ENCODE peak calls at places on chromosomes 1 and 21, in nine cellular contexts. D is ELF-1; O is hypothalamus; B is stimulated activated CD4-positive, alpha-beta T cell treated with anti-CD3 and anti-CD28 coated beads, Interleukin-12 subunit alpha, Interleukin-12 subunit beta, amount 100 ng/mL, for 48 hours; F is HuH-7.5; G is HS-27A; Z is fibroblast of the conjunctiva; Q is HT1080; E is left cardiac atrium. P is an unnamed sample.
A peak's percentile ranks its signal among the peaks of the same experiment; 100 is the strongest.

GRCh38 chr1:115112496-115113375 is 23.4 kb upstream of the TSPAN2 start:
- DNase-seq in B (peak; percentile 54), Z (no peak), O (no peak), Q (peak; percentile 37), F (no peak), D (peak; percentile 91), G (no peak), E (no peak), P (no peak)

GRCh38 chr1:235739124-235739523 is 89.5 kb upstream of the GNG4 start:
- DNase-seq in E (no peak), F (no peak), Z (no peak), Q (peak; percentile 66), G (peak; percentile 24), D (no peak), O (no peak), B (no peak), P (peak; percentile 17)

GRCh38 chr1:220786337-220787068 is at the start of gene MTARC1:
- DNase-seq in D (peak; percentile 79), O (no peak), F (peak; percentile 82), E (peak; percentile 77), B (no peak), G (no peak), Z (peak; percentile 14), Q (no peak), P (no peak)

GRCh38 chr1:178124115-178124514 is 30.2 kb downstream of the RASAL2 start:
- DNase-seq in Q (no peak), G (no peak), F (no peak), D (peak; percentile 23), Z (no peak), O (no peak), E (no peak), B (no peak), P (no peak)

GRCh38 chr1:177302365-177303044 is 131.7 kb downstream of the BRINP2 start:
- DNase-seq in F (no peak), D (no peak), E (peak; percentile 36), O (no peak), G (no peak), Q (peak; percentile 11), Z (no peak), B (no peak), P (no peak)

GRCh38 chr1:228921473-228921872 is 186.2 kb downstream of the RHOU start:
- DNase-seq in B (no peak), Q (no peak), Z (no peak), D (no peak), O (no peak), G (no peak), F (no peak), E (peak; percentile 41), P (no peak)

GRCh38 chr1:224726783-224727182 is 110.7 kb downstream of the CNIH3 start:
- DNase-seq in Q (peak; percentile 96), G (peak; percentile 77), O (no peak), Z (peak; percentile 96), D (no peak), E (peak; percentile 29), B (no peak), F (no peak), P (peak; percentile 96)

GRCh38 chr1:64049900-64050540 is 153.4 kb upstream of the UBE2U start:
- DNase-seq in O (no peak), D (no peak), E (no peak), G (no peak), Q (no peak), B (no peak), F (no peak), Z (no peak), P (no peak)

GRCh38 chr1:156641761-156642264 is at the start of gene BCAN:
- DNase-seq in F (no peak), B (no peak), Q (no peak), D (peak; percentile 44), Z (no peak), O (peak; percentile 39), G (no peak), E (no peak), P (no peak)

GRCh38 chr1:33519240-33519884 is 46.9 kb downstream of the ZSCAN20 start:
- DNase-seq in O (no peak), E (no peak), F (no peak), Z (no peak), D (no peak), Q (no peak), G (no peak), B (no peak), P (no peak)

GRCh38 chr21:17780539-17780938 is 38.6 kb downstream of the C21orf91 start:
- DNase-seq in D (no peak), O (no peak), E (no peak), F (no peak), Q (peak; percentile 4), Z (no peak), G (no peak), B (no peak), P (no peak)

GRCh38 chr1:145872421-145872891 is 13.2 kb downstream of the ANKRD35 start:
- DNase-seq in Q (no peak), G (no peak), Z (no peak), B (no peak), F (no peak), E (peak; percentile 75), D (peak; percentile 57), O (no peak), P (no peak)

GRCh38 chr1:153602749-153603148 is 10.2 kb downstream of the S100A16 start:
- DNase-seq in Z (no peak), F (no peak), E (no peak), Q (no peak), B (no peak), D (no peak), G (no peak), O (no peak), P (no peak)

GRCh38 chr1:63148825-63149645 is 173.3 kb upstream of the FOXD3 start:
- DNase-seq in Q (peak; percentile 53), B (peak; percentile 1), D (peak; percentile 46), O (no peak), Z (peak; percentile 23), F (no peak), E (peak; percentile 24), G (no peak), P (peak; percentile 40)

GRCh38 chr1:152515454-152515823 is 1.2 kb downstream of the CRCT1 start:
- DNase-seq in D (peak; percentile 1), Z (no peak), O (no peak), Q (no peak), F (no peak), G (no peak), B (no peak), E (peak; percentile 24), P (peak; percentile 46)

GRCh38 chr1:88973520-88974137 is 18.8 kb downstream of the KYAT3 start:
- DNase-seq in F (no peak), E (no peak), D (no peak), Q (peak; percentile 45), Z (peak; percentile 17), B (no peak), O (no peak), G (no peak), P (peak; percentile 29)

GRCh38 chr1:51753969-51754368 is 124.6 kb downstream of the NRDC start:
- DNase-seq in O (no peak), Q (no peak), E (no peak), D (no peak), F (no peak), G (no peak), Z (no peak), B (no peak), P (no peak)

GRCh38 chr21:26846036-26846931 is 1.1 kb upstream of the ADAMTS1 start:
- DNase-seq in F (peak; percentile 32), Q (no peak), D (peak; percentile 77), G (no peak), O (peak; percentile 51), E (peak; percentile 92), Z (peak; percentile 68), B (no peak), P (peak; percentile 50)

GRCh38 chr1:43531453-43531905 is 796 bp downstream of the PTPRF start:
- DNase-seq in G (no peak), E (no peak), B (no peak), F (peak; percentile 61), O (no peak), Q (peak; percentile 13), D (peak; percentile 61), Z (no peak), P (no peak)

GRCh38 chr1:25342846-25343245 is 4.7 kb downstream of the TMEM50A start:
- DNase-seq in D (no peak), Q (no peak), B (no peak), O (no peak), G (no peak), F (no peak), Z (no peak), E (no peak), P (no peak)

GRCh38 chr1:117061986-117062415 is 1.9 kb downstream of the TTF2 start:
- DNase-seq in D (no peak), Z (no peak), G (no peak), B (peak; percentile 40), Q (peak; percentile 81), F (no peak), E (no peak), O (no peak), P (peak; percentile 82)

GRCh38 chr1:5906116-5906515 is 86.1 kb downstream of the NPHP4 start:
- DNase-seq in O (no peak), G (no peak), B (no peak), Q (no peak), E (no peak), D (no peak), F (no peak), Z (no peak), P (no peak)

GRCh38 chr1:79295967-79296366 is 289.4 kb upstream of the ADGRL4 start:
- DNase-seq in Z (no peak), G (no peak), B (no peak), O (no peak), F (no peak), D (no peak), E (no peak), Q (no peak), P (no peak)

GRCh38 chr1:60114735-60115318 is 41.3 kb upstream of the C1orf87 start:
- DNase-seq in B (no peak), E (no peak), G (no peak), O (no peak), D (peak; percentile 9), Z (no peak), Q (no peak), F (no peak), P (no peak)

GRCh38 chr1:57423135-57424131 is at the start of gene DAB1:
- DNase-seq in G (no peak), Z (no peak), B (no peak), Q (no peak), E (no peak), O (no peak), F (peak; percentile 47), D (peak; percentile 47), P (peak; percentile 26)

GRCh38 chr21:37682908-37683307 is 233.3 kb downstream of the KCNJ6 start:
- DNase-seq in O (no peak), G (no peak), D (no peak), Q (no peak), Z (no peak), F (no peak), E (no peak), B (no peak), P (no peak)

GRCh38 chr1:23957096-23957495 is 2.5 kb upstream of the PNRC2 start:
- DNase-seq in G (no peak), Q (no peak), E (no peak), B (no peak), F (no peak), Z (no peak), O (no peak), D (peak; percentile 89), P (peak; percentile 64)

P was measured in mammary epithelial cell.